ENCODE peak calls at places on chromosome 9, in seven cellular contexts. L, N, A, I, R, Y and C are unnamed samples.

GRCh38 chr9:135961811-135962695 is 880 bp upstream of the UBAC1 start:
- DNase-seq in L (no peak), I (no peak), N (no peak), Y (no peak), A (no peak), R (no peak), C (peak)

GRCh38 chr9:108727580-108728056 is 128.2 kb downstream of the ACTL7B start:
- DNase-seq in L (peak), R (no peak), N (no peak), Y (no peak), I (peak), A (no peak), C (no peak)

GRCh38 chr9:37798677-37799076 is 1.9 kb upstream of the DCAF10 start:
- DNase-seq in R (no peak), Y (no peak), L (no peak), A (no peak), I (no peak), N (no peak), C (no peak)

GRCh38 chr9:69035438-69036316 is at the start of gene FXN:
- DNase-seq in R (peak), L (peak), I (peak), A (peak), N (peak), Y (peak), C (peak)

GRCh38 chr9:124473310-124473709 is 23.1 kb downstream of the ADGRD2 start:
- DNase-seq in I (peak), N (no peak), R (no peak), Y (no peak), L (peak), A (no peak), C (no peak)

GRCh38 chr9:3880851-3881250 is 355.1 kb upstream of the RFX3 start:
- DNase-seq in A (no peak), I (peak), Y (peak), R (no peak), N (no peak), L (no peak), C (peak)

GRCh38 chr9:94728719-94729118 is 2.2 kb downstream of the AOPEP start:
- DNase-seq in R (no peak), A (no peak), L (no peak), N (no peak), Y (no peak), I (no peak), C (no peak)

GRCh38 chr9:76882686-76883085 is 23.2 kb downstream of the PRUNE2 start:
- DNase-seq in I (no peak), Y (no peak), N (no peak), L (no peak), A (peak), R (no peak), C (no peak)

GRCh38 chr9:33814816-33815215 is 2.1 kb upstream of the UBE2R2 start:
- DNase-seq in R (no peak), A (no peak), N (no peak), I (no peak), L (no peak), Y (no peak), C (no peak)

GRCh38 chr9:113376634-113377531 is at the start of gene HDHD3:
- DNase-seq in A (peak), Y (peak), R (peak), I (peak), L (peak), N (peak), C (peak)

GRCh38 chr9:93574091-93574899 is 2.1 kb upstream of the PHF2 start:
- DNase-seq in Y (no peak), L (no peak), A (no peak), R (no peak), I (no peak), N (no peak), C (no peak)

GRCh38 chr9:116870566-116870965 is 183.5 kb downstream of the TRIM32 start:
- DNase-seq in N (peak), R (no peak), A (no peak), I (no peak), Y (peak), L (no peak), C (peak)

GRCh38 chr9:14652729-14653377 is 40.4 kb downstream of the ZDHHC21 start:
- DNase-seq in N (no peak), A (no peak), Y (peak), R (no peak), I (peak), L (no peak), C (peak)

GRCh38 chr9:19922476-19923118 is 133.8 kb upstream of the SLC24A2 start:
- DNase-seq in A (no peak), Y (peak), N (peak), I (peak), L (no peak), R (no peak), C (peak)

GRCh38 chr9:36793277-36793676 is 220.6 kb downstream of the MELK start:
- DNase-seq in N (no peak), Y (no peak), I (no peak), A (no peak), L (no peak), R (no peak), C (no peak)
- TF ChIP-seq CTCF in N (peak), Y (peak), I (no peak), A (no peak), L (no peak), R (no peak), C (peak)

GRCh38 chr9:87498816-87499454 is 1.3 kb downstream of the DAPK1 start:
- DNase-seq in A (no peak), L (no peak), R (no peak), Y (no peak), N (no peak), I (no peak), C (no peak)

GRCh38 chr9:87501806-87502205 is 4.1 kb downstream of the DAPK1 start:
- DNase-seq in I (no peak), N (no peak), R (no peak), Y (no peak), A (no peak), L (no peak), C (no peak)

GRCh38 chr9:87500894-87501656 is 3.4 kb downstream of the DAPK1 start:
- DNase-seq in A (no peak), Y (no peak), L (no peak), I (no peak), R (no peak), N (no peak), C (no peak)

GRCh38 chr9:87499455-87500015 is 1.9 kb downstream of the DAPK1 start:
- DNase-seq in Y (no peak), R (no peak), I (no peak), L (no peak), N (no peak), A (peak), C (no peak)

GRCh38 chr9:87500491-87500890 is 2.8 kb downstream of the DAPK1 start:
- DNase-seq in A (no peak), Y (no peak), I (no peak), R (no peak), N (no peak), L (no peak), C (no peak)
- TF ChIP-seq CTCF in A (no peak), Y (no peak), I (peak), R (no peak), N (no peak), L (no peak), C (no peak)

GRCh38 chr9:123225374-123225813 is 43.0 kb downstream of the STRBP start:
- DNase-seq in Y (peak), R (no peak), L (no peak), N (peak), A (peak), I (peak), C (peak)
- TF ChIP-seq CTCF in Y (peak), R (no peak), L (no peak), N (peak), A (peak), I (peak), C (peak)

GRCh38 chr9:16828335-16829281 is 41.9 kb downstream of the BNC2 start:
- DNase-seq in Y (no peak), N (no peak), L (peak), R (peak), A (no peak), I (peak), C (peak)

GRCh38 chr9:16825364-16825763 is 45.1 kb downstream of the BNC2 start:
- DNase-seq in Y (no peak), I (peak), N (no peak), R (no peak), L (no peak), A (no peak), C (no peak)

GRCh38 chr9:16825971-16826370 is 44.5 kb downstream of the BNC2 start:
- DNase-seq in A (no peak), Y (no peak), L (no peak), R (no peak), I (peak), N (no peak), C (no peak)

GRCh38 chr9:16821344-16821743 is 49.1 kb downstream of the BNC2 start:
- DNase-seq in R (no peak), Y (no peak), A (no peak), I (no peak), N (no peak), L (no peak), C (no peak)

DNA sequence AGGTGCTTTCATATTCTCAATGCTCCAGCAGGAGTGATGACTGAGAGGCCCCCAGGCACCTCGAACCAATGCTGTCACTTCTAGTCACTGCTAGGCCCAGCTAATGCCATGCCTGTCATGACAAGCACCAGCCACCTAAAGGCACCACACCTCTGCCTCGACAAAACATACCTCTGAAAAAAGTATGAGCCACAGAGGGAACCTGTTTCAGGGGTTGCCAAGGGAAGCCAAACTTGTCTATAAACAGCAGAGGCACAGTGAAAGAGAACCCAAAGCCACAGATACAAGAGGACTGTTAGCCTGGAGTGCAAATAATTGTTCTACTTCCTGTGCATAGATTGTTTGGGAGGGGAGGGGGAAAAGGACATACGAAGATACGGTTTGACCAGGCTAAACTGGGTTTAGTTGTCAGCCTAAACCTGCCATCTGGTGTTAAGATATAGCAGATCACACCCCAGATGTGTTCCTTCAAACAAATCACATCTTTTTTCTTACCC is 45.9 kb downstream of the BNC2 start:
- DNase-seq in R (no peak), N (peak), I (peak), L (no peak), Y (peak), A (no peak), C (peak)
- TF ChIP-seq CTCF in R (no peak), N (no peak), I (no peak), L (no peak), Y (peak), A (no peak), C (no peak)

GRCh38 chr9:97923529-97924108 is 1.3 kb upstream of the TRMO start:
- DNase-seq in Y (peak), L (peak), I (peak), A (peak), N (peak), R (peak), C (peak)
- TF ChIP-seq CTCF in Y (peak), L (peak), I (peak), A (peak), N (peak), R (peak), C (peak)

DNA sequence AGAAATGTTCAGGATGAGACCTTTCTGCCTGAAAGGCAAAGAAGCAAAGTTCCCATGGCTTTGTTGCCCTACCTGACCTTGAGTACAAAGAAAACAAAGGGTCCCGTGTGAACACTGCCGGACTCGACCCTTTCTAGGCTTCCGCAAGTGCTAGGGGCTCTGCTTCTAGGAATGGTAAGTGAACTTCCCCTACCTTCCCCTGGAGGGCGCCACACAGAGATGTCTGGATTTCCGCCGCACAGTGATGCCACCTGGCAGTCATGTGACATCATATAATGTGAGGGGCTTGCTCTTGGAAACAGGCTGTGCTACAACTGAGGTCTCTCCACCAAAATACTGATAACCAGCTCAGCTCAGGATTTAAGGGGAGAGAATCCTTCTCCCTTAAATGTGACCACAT is 56.6 kb downstream of the HSD17B3 start:
- DNase-seq in I (no peak), N (no peak), A (no peak), R (no peak), L (no peak), Y (no peak), C (no peak)
- TF ChIP-seq CTCF in I (no peak), N (no peak), A (no peak), R (no peak), L (no peak), Y (no peak), C (no peak)

GRCh38 chr9:26882154-26882553 is 10.4 kb downstream of the CAAP1 start:
- DNase-seq in N (no peak), R (no peak), L (no peak), I (no peak), Y (no peak), A (no peak), C (no peak)

GRCh38 chr9:26880262-26880661 is 12.3 kb downstream of the CAAP1 start:
- DNase-seq in A (no peak), N (no peak), Y (no peak), R (no peak), L (no peak), I (no peak), C (no peak)
- TF ChIP-seq CTCF in A (no peak), N (no peak), Y (no peak), R (no peak), L (no peak), I (no peak), C (no peak)

GRCh38 chr9:73165911-73166310 is 14.2 kb downstream of the ANXA1 start:
- DNase-seq in I (no peak), N (no peak), Y (no peak), L (no peak), A (no peak), R (no peak), C (peak)
- TF ChIP-seq CTCF in I (no peak), N (no peak), Y (no peak), L (no peak), A (no peak), R (no peak), C (no peak)

GRCh38 chr9:122005597-122005996 is 87.5 kb downstream of the TTLL11 start:
- DNase-seq in Y (peak), A (no peak), R (no peak), N (peak), L (no peak), I (peak), C (peak)
- TF ChIP-seq CTCF in Y (peak), A (no peak), R (no peak), N (peak), L (no peak), I (peak), C (peak)

GRCh38 chr9:72599874-72600534 is 78.6 kb downstream of the TMC1 start:
- DNase-seq in R (no peak), Y (no peak), I (no peak), L (no peak), N (no peak), A (no peak), C (peak)
- TF ChIP-seq CTCF in R (no peak), Y (no peak), I (no peak), L (no peak), N (no peak), A (no peak), C (no peak)